ENCODE peak calls at places on chromosome 18, in four cellular contexts. E, Z, S and U are unnamed samples.

GRCh38 chr18:23580677-23581367 is 5.5 kb downstream of the NPC1 start:
- DNase-seq in E (no peak), Z (no peak), S (no peak), U (no peak)

GRCh38 chr18:48541026-48541746 is 2.4 kb downstream of the CTIF start:
- DNase-seq in E (peak), Z (no peak), S (no peak), U (no peak)

GRCh38 chr18:25896178-25896780 is 194.1 kb downstream of the SS18 start:
- DNase-seq in E (peak), Z (no peak), S (no peak), U (no peak)

GRCh38 chr18:966095-967036 is 61.7 kb downstream of the ADCYAP1 start:
- DNase-seq in E (no peak), Z (no peak), S (no peak), U (no peak)

GRCh38 chr18:36706313-36706881 is 122.4 kb downstream of the TPGS2 start:
- DNase-seq in E (no peak), Z (no peak), S (no peak), U (no peak)

GRCh38 chr18:12745095-12745820 is 42.4 kb downstream of the PSMG2 start:
- DNase-seq in E (no peak), Z (no peak), S (no peak), U (no peak)

GRCh38 chr18:66582151-66582550 is 21.7 kb downstream of the CDH19 start:
- DNase-seq in E (no peak), Z (no peak), S (no peak), U (no peak)

GRCh38 chr18:48607049-48607984 is 68.5 kb downstream of the CTIF start:
- DNase-seq in E (no peak), Z (no peak), S (no peak), U (no peak)

GRCh38 chr18:31101148-31102019 is 837 bp downstream of the DSC2 start:
- DNase-seq in E (peak), Z (no peak), S (no peak), U (no peak)

GRCh38 chr18:13558132-13558531 is 168.2 kb downstream of the FAM210A start:
- DNase-seq in E (peak), Z (no peak), S (no peak), U (no peak)